ENCODE peak calls at places on chromosomes 11 and 22, in nine cellular contexts. Z is GM23248, Q is left lung, G is heart left ventricle, P is MM.1S, J is pancreas, C is spleen, O is SJSA1, X is osteoblast. S is an unnamed sample. For H3K4me1, the result is how much of the 10 kb centered on the place peaks cover.

GRCh38 chr22:31942091-31942490 is 2.2 kb upstream of the YWHAH start:
- DNase-seq in J (no peak), X (no peak), O (no peak), Z (no peak), C (peak), Q (no peak), P (no peak), G (no peak), S (no peak)

GRCh38 chr11:80432051-80432450 is 991.2 kb upstream of the TENM4 start:
- DNase-seq in G (no peak), C (no peak), O (no peak), X (no peak), Q (no peak), J (no peak), P (no peak), Z (no peak), S (no peak)

GRCh38 chr11:12137005-12137690 is 26.8 kb downstream of the MICAL2 start:
- DNase-seq in G (no peak), Q (no peak), O (no peak), X (no peak), J (no peak), P (no peak), Z (no peak), C (no peak), S (no peak)

GRCh38 chr22:30754521-30754920 is 59.8 kb downstream of the OSBP2 start:
- DNase-seq in X (no peak), Z (no peak), P (no peak), O (no peak), G (no peak), Q (no peak), J (no peak), C (no peak), S (no peak)

GRCh38 chr11:96235725-96236124 is 107.3 kb downstream of the MAML2 start:
- DNase-seq in P (no peak), X (no peak), G (no peak), O (no peak), C (no peak), Q (no peak), Z (peak), J (no peak), S (no peak)

GRCh38 chr11:17164361-17165246 is 43.2 kb downstream of the PIK3C2A start:
- DNase-seq in P (peak), G (no peak), X (no peak), O (no peak), C (no peak), Q (no peak), J (no peak), Z (no peak), S (no peak)

GRCh38 chr11:10556590-10556989 is 11.9 kb downstream of the LYVE1 start:
- DNase-seq in X (no peak), Q (no peak), J (no peak), G (no peak), O (no peak), P (no peak), C (no peak), Z (no peak), S (no peak)

GRCh38 chr11:35148163-35148562 is 9.2 kb downstream of the CD44 start:
- DNase-seq in X (no peak), O (no peak), J (no peak), P (no peak), C (no peak), Q (no peak), Z (peak), G (no peak), S (peak)

GRCh38 chr22:42621505-42622002 is 6.9 kb upstream of the POLDIP3 start:
- DNase-seq in G (peak), C (peak), Q (peak), X (peak), O (peak), P (peak), Z (peak), J (peak), S (peak)

GRCh38 chr11:82676483-82677094 is 57.1 kb downstream of the FAM181B start:
- DNase-seq in P (no peak), C (no peak), X (no peak), O (no peak), J (no peak), G (no peak), Q (no peak), Z (peak), S (no peak)

GRCh38 chr11:76642341-76642740 is 28.2 kb downstream of the LRRC32 start:
- DNase-seq in J (no peak), Z (no peak), X (no peak), O (no peak), C (no peak), P (no peak), Q (no peak), G (no peak), S (no peak)

GRCh38 chr11:70650075-70650909 is 252.0 kb downstream of the CTTN start:
- DNase-seq in Q (peak), G (peak), Z (peak), J (peak), O (peak), P (peak), X (peak), C (no peak), S (peak)

GRCh38 chr11:69718147-69718546 is 14.3 kb upstream of the FGF19 start:
- DNase-seq in P (no peak), C (no peak), G (peak), J (no peak), Q (peak), O (peak), Z (peak), X (peak), S (no peak)

GRCh38 chr22:36445158-36445668 is 36.2 kb downstream of the TXN2 start:
- DNase-seq in O (peak), C (no peak), Z (peak), G (no peak), Q (no peak), P (no peak), J (no peak), X (peak), S (no peak)

GRCh38 chr22:50705219-50705691 is 32.6 kb downstream of the SHANK3 start:
- DNase-seq in O (no peak), G (peak), P (peak), C (peak), X (peak), Z (no peak), J (peak), Q (peak), S (no peak)

GRCh38 chr11:106152013-106152412 is 74.6 kb downstream of the AASDHPPT start:
- DNase-seq in X (no peak), C (no peak), J (peak), Z (peak), O (no peak), Q (no peak), P (no peak), G (no peak), S (no peak)

GRCh38 chr11:911031-911889 is 650 bp upstream of the CHID1 start:
- DNase-seq in Z (peak), J (no peak), O (peak), P (peak), G (peak), X (peak), C (peak), Q (no peak), S (peak)

GRCh38 chr11:8917157-8917820 is 6.3 kb downstream of the AKIP1 start:
- DNase-seq in P (no peak), J (no peak), Z (peak), Q (no peak), O (peak), G (no peak), C (no peak), X (peak), S (no peak)

GRCh38 chr22:35921777-35922176 is 106.8 kb downstream of the RBFOX2 start:
- DNase-seq in G (peak), J (peak), Q (no peak), Z (peak), X (peak), C (no peak), P (peak), O (peak), S (peak)

GRCh38 chr11:114171257-114172054 is 111.9 kb downstream of the ZBTB16 start:
- DNase-seq in Z (no peak), C (peak), J (peak), O (no peak), X (no peak), G (peak), P (no peak), Q (no peak), S (no peak)

GRCh38 chr11:129655247-129655832 is 160.3 kb upstream of the TMEM45B start:
- DNase-seq in Z (no peak), J (no peak), C (no peak), G (no peak), Q (no peak), X (no peak), P (no peak), O (no peak), S (no peak)

GRCh38 chr22:26494506-26494905 is 10.8 kb downstream of the SRRD start:
- DNase-seq in Q (no peak), P (no peak), Z (no peak), G (no peak), X (no peak), J (no peak), C (no peak), O (no peak), S (no peak)

GRCh38 chr22:42986115-42986514 is 28.8 kb downstream of the PACSIN2 start:
- DNase-seq in X (peak), G (no peak), C (no peak), Q (no peak), P (no peak), Z (no peak), O (no peak), J (no peak), S (no peak)

GRCh38 chr11:57515332-57516060 is at the start of gene SLC43A1:
- DNase-seq in X (peak), J (peak), Q (peak), Z (peak), G (peak), O (peak), C (peak), P (peak), S (no peak)

GRCh38 chr11:12288212-12288933 is 89.0 kb upstream of the PARVA start:
- DNase-seq in C (no peak), Z (peak), X (peak), Q (no peak), P (peak), G (peak), O (peak), J (peak), S (no peak)

GRCh38 chr11:19832901-19833300 is 120.3 kb downstream of the NAV2 start:
- DNase-seq in X (no peak), Z (no peak), O (no peak), P (no peak), J (no peak), G (no peak), Q (no peak), C (no peak), S (no peak)

GRCh38 chr11:117564321-117564720 is 232.7 kb downstream of the DSCAML1 start:
- DNase-seq in G (no peak), J (no peak), Z (no peak), C (peak), X (no peak), O (no peak), Q (no peak), P (no peak), S (no peak)

GRCh38 chr22:42277988-42278776 is 7.7 kb upstream of the TCF20 start:
- DNase-seq in Z (no peak), Q (no peak), C (peak), P (peak), J (no peak), O (no peak), G (no peak), X (peak), S (no peak)

GRCh38 chr22:44520695-44521094 is 22.7 kb upstream of the RTL6 start:
- DNase-seq in X (no peak), J (no peak), G (no peak), C (no peak), O (no peak), Z (peak), Q (no peak), P (no peak), S (no peak)

GRCh38 chr11:2911088-2912037 is 17.9 kb downstream of the PHLDA2 start:
- DNase-seq in Z (no peak), G (no peak), P (no peak), X (no peak), Q (no peak), C (no peak), O (no peak), J (no peak), S (no peak)

GRCh38 chr22:29310863-29311339 is 4.5 kb downstream of the GAS2L1 start:
- DNase-seq in O (peak), P (no peak), X (peak), C (peak), J (peak), G (peak), Z (peak), Q (peak), S (no peak)

GRCh38 chr22:24383061-24383460 is 44.3 kb upstream of the ADORA2A start:
- DNase-seq in G (no peak), C (no peak), J (no peak), P (no peak), X (no peak), O (no peak), Q (no peak), Z (no peak), S (no peak)

GRCh38 chr22:19066531-19067271 is 55.5 kb downstream of the DGCR2 start:
- DNase-seq in Q (no peak), O (no peak), C (peak), P (no peak), G (no peak), Z (peak), X (peak), J (no peak), S (no peak)

GRCh38 chr11:10044618-10045017 is 249.4 kb downstream of the SBF2 start:
- DNase-seq in C (no peak), J (no peak), P (no peak), Z (peak), O (no peak), G (no peak), X (no peak), Q (no peak), S (no peak)

GRCh38 chr22:26681395-26681821 is 24.0 kb downstream of the MIAT start:
- DNase-seq in J (no peak), X (peak), Z (peak), P (no peak), G (no peak), Q (no peak), O (peak), C (peak), S (no peak)

GRCh38 chr11:86802146-86802545 is 1.8 kb downstream of the PRSS23 start:
- DNase-seq in Z (no peak), P (no peak), X (no peak), C (no peak), Q (no peak), J (no peak), G (no peak), O (no peak), S (no peak)
- H3K27ac ChIP-seq in Z (peak), P (no peak), X (peak), C (no peak), Q (peak), J (no peak), G (no peak), O (peak), S (no peak)

GRCh38 chr11:86062719-86063118 is 6.2 kb downstream of the PICALM start:
- DNase-seq in G (no peak), Z (peak), C (no peak), O (no peak), X (no peak), Q (no peak), J (no peak), P (no peak), S (peak)
- H3K4me1 ChIP-seq in G (half or more), Z (half or more), C (half or more), O (under half), X (under half), Q (half or more), J (under half), P (under half), S (half or more)

DNA sequence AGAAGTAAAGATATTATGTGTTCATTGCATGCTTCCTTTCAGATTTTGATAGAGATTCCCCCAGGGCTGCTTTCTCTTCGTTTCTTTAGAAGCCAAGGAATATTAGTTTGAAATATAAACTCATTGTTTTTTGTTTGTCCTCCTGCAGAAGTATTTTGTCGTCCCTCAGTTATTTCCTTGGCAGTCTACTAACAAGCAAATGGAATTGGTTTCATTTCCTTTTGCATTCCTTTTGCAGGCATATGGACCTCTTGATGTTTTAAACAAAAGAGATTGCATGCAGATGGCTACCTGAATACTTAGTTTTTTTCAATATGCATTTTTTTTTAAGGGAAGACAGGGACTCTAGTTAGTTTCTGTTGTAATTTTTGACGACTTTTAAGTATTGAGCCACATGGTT is 62.2 kb downstream of the BCL2L13 start:
- DNase-seq in Z (peak), C (no peak), Q (no peak), O (no peak), J (no peak), P (no peak), G (no peak), X (no peak), S (no peak)
- H3K4me3 ChIP-seq in Z (no peak), C (no peak), Q (no peak), O (no peak), J (no peak), P (no peak), G (no peak), X (no peak), S (no peak)

GRCh38 chr11:122834065-122834464 is 4.2 kb upstream of the CRTAM start:
- DNase-seq in C (no peak), G (no peak), Z (no peak), X (no peak), O (no peak), P (no peak), J (no peak), Q (no peak), S (no peak)
- H3K27ac ChIP-seq in C (no peak), G (no peak), Z (no peak), X (no peak), O (no peak), P (no peak), J (no peak), Q (no peak), S (no peak)

GRCh38 chr11:75342966-75343870 is 8.2 kb downstream of the ARRB1 start:
- DNase-seq in C (no peak), O (no peak), J (peak), G (no peak), Z (peak), Q (no peak), P (no peak), X (no peak), S (no peak)
- H3K4me1 ChIP-seq in C (half or more), O (under half), J (half or more), G (half or more), Z (under half), Q (half or more), P (under half), X (half or more), S (half or more)

DNA sequence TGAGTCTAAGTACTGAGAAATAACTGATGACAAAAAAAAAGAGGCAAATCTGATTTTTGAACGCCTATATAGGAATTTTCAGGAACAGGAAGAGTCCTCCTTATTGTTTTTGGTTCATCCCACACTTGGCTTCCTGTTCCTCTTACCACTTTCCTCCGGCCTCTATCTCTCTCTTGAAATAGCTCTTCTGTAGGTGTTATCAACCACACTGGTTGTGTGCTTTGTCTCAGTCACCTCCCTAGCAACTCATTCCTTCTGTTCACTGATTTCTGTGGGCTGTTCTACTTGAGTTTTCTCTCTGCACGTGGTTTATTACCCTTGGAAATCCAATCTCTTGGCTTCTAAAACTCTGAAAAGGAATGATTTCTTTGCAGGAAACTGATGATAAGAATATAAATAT is 78.7 kb upstream of the C11orf87 start:
- DNase-seq in Z (no peak), C (no peak), P (no peak), O (no peak), X (no peak), Q (no peak), G (no peak), J (no peak), S (no peak)
- H3K4me3 ChIP-seq in Z (no peak), C (no peak), P (no peak), O (no peak), X (no peak), Q (no peak), G (no peak), J (no peak), S (no peak)

GRCh38 chr11:43997022-43997665 is 50.6 kb upstream of the ACCSL start:
- DNase-seq in Z (no peak), J (no peak), C (peak), Q (no peak), O (no peak), X (no peak), G (no peak), P (no peak), S (no peak)
- H3K27ac ChIP-seq in Z (no peak), J (no peak), C (no peak), Q (no peak), O (no peak), X (no peak), G (no peak), P (no peak), S (no peak)

DNA sequence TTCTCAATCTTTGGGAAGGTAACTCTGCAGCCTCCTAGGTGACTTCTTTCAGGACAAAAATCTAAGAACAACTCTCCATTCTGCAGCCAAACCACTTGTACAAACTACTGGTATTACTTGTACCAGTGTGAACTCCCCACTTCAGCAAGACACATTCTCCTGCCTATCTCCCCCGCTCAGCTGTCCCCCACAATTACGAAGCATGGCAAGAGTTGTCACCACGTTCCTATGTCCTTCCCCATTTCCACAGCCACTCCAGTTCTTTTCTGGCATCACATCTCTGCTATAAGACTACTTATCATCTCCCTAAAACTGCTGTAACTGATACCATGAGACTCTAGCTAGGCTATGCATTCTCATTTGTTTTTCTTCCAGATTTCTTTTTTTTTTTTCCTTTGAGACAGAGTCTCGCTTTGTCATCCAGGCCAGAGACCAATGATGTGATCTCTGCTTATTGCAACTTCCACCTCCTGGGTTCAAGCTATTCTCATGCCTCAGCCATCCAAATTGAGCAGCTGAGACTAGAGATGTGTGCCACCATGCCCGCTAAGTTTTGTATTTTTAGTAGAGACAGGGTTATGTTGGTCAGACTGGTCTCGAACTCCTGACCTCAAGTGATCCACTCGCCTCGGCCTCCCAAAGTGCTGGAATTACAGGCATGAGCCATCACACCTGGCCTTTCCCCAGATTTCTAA is 71.9 kb upstream of the CDON start:
- DNase-seq in J (no peak), Q (no peak), X (no peak), C (no peak), G (no peak), P (no peak), Z (no peak), O (no peak), S (no peak)
- H3K4me1 ChIP-seq in J (under half), Q (under half), X (under half), C (under half), G (under half), P (under half), Z (under half), O (under half), S (under half)

GRCh38 chr11:67117667-67118058 is 1.4 kb upstream of the KDM2A start:
- DNase-seq in P (no peak), X (peak), C (peak), Q (peak), G (peak), O (no peak), Z (peak), J (peak), S (peak)
- H3K4me3 ChIP-seq in P (peak), X (peak), C (peak), Q (peak), G (peak), O (no peak), Z (no peak), J (peak), S (peak)

GRCh38 chr11:110892741-110893285 is 180.6 kb upstream of the ARHGAP20 start:
- DNase-seq in Z (peak), O (no peak), G (no peak), J (no peak), Q (no peak), X (no peak), P (no peak), C (no peak), S (no peak)

GRCh38 chr11:110900426-110900825 is 188.2 kb upstream of the ARHGAP20 start:
- DNase-seq in Q (no peak), P (no peak), X (no peak), C (no peak), O (no peak), G (no peak), J (no peak), Z (no peak), S (no peak)

GRCh38 chr11:110894224-110894623 is 182.0 kb upstream of the ARHGAP20 start:
- DNase-seq in Z (no peak), P (no peak), C (no peak), O (no peak), G (no peak), X (no peak), J (no peak), Q (no peak), S (no peak)

GRCh38 chr11:110897035-110897434 is 184.8 kb upstream of the ARHGAP20 start:
- DNase-seq in C (no peak), J (no peak), G (no peak), X (no peak), Z (peak), O (no peak), P (no peak), Q (no peak), S (no peak)

GRCh38 chr11:110896358-110896757 is 184.1 kb upstream of the ARHGAP20 start:
- DNase-seq in G (no peak), O (no peak), Q (no peak), C (no peak), P (no peak), J (no peak), X (no peak), Z (peak), S (no peak)
- H3K27ac ChIP-seq in G (no peak), O (no peak), Q (no peak), C (no peak), P (no peak), J (no peak), X (no peak), Z (peak), S (no peak)